ENCODE peak calls at places on chromosomes 16 and 17, in four cellular contexts. Z, F, Y and D are unnamed samples.
A peak's percentile ranks its signal among the peaks of the same experiment; 100 is the strongest.

GRCh38 chr17:28718990-28719433 is 773 bp upstream of the RPL23A start:
- DNase-seq in Z (no peak), F (no peak), Y (no peak), D (no peak)

GRCh38 chr16:67773099-67773498 is 33.3 kb downstream of the RANBP10 start:
- DNase-seq in Z (peak; percentile 63), F (peak; percentile 32), Y (no peak), D (no peak)

GRCh38 chr16:25257956-25258855 is 561 bp upstream of the ZKSCAN2 start:
- DNase-seq in Z (peak; percentile 88), F (peak; percentile 83), Y (peak; percentile 97), D (peak; percentile 82)

GRCh38 chr16:10080031-10080772 is 102.0 kb downstream of the GRIN2A start:
- DNase-seq in Z (no peak), F (no peak), Y (no peak), D (peak; percentile 70)

GRCh38 chr17:56809106-56809819 is 24.5 kb downstream of the C17orf67 start:
- DNase-seq in Z (no peak), F (no peak), Y (no peak), D (no peak)

GRCh38 chr16:12096828-12097522 is 120.4 kb downstream of the SNX29 start:
- DNase-seq in Z (peak; percentile 30), F (no peak), Y (no peak), D (no peak)

GRCh38 chr17:17723354-17724261 is 42.4 kb downstream of the RAI1 start:
- DNase-seq in Z (no peak), F (no peak), Y (no peak), D (no peak)

GRCh38 chr17:36545093-36545464 is 360 bp downstream of the GGNBP2 start:
- DNase-seq in Z (no peak), F (no peak), Y (no peak), D (no peak)

GRCh38 chr17:56290486-56291118 is 137.3 kb downstream of the ANKFN1 start:
- DNase-seq in Z (no peak), F (no peak), Y (no peak), D (no peak)

GRCh38 chr16:19559242-19559910 is 3.9 kb downstream of the VPS35L start:
- DNase-seq in Z (no peak), F (peak; percentile 35), Y (peak; percentile 67), D (no peak)

GRCh38 chr16:66357523-66357928 is 9.0 kb upstream of the CDH5 start:
- DNase-seq in Z (peak; percentile 67), F (peak; percentile 76), Y (peak; percentile 84), D (peak; percentile 43)

GRCh38 chr17:2183346-2183745 is 120.2 kb downstream of the SMG6 start:
- DNase-seq in Z (no peak), F (no peak), Y (no peak), D (no peak)

GRCh38 chr17:2178798-2179505 is 124.0 kb downstream of the HIC1 start:
- DNase-seq in Z (no peak), F (no peak), Y (no peak), D (no peak)

GRCh38 chr17:2179615-2180295 is 123.8 kb downstream of the SMG6 start:
- DNase-seq in Z (peak; percentile 91), F (no peak), Y (no peak), D (peak; percentile 71)

GRCh38 chr17:2181206-2181983 is 122.2 kb downstream of the SMG6 start:
- DNase-seq in Z (peak; percentile 69), F (no peak), Y (no peak), D (no peak)

GRCh38 chr17:2180768-2181167 is 122.8 kb downstream of the SMG6 start:
- DNase-seq in Z (no peak), F (no peak), Y (no peak), D (no peak)
- TF ChIP-seq POLR2A in Z (no peak), F (no peak), Y (no peak), D (no peak)

GRCh38 chr17:12094336-12094735 is 73.7 kb downstream of the MAP2K4 start:
- DNase-seq in Z (no peak), F (no peak), Y (no peak), D (no peak)

GRCh38 chr17:12085076-12085949 is 64.6 kb downstream of the MAP2K4 start:
- DNase-seq in Z (no peak), F (no peak), Y (peak; percentile 8), D (no peak)

GRCh38 chr17:12088035-12088434 is 67.4 kb downstream of the MAP2K4 start:
- DNase-seq in Z (no peak), F (no peak), Y (no peak), D (no peak)

GRCh38 chr17:12095522-12095921 is 74.8 kb downstream of the MAP2K4 start:
- DNase-seq in Z (no peak), F (no peak), Y (no peak), D (no peak)

GRCh38 chr17:12089809-12090384 is 69.2 kb downstream of the MAP2K4 start:
- DNase-seq in Z (no peak), F (no peak), Y (peak; percentile 20), D (no peak)
- TF ChIP-seq EP300 in Z (no peak), F (no peak), Y (no peak), D (no peak)

GRCh38 chr17:7873051-7873450 is 15.2 kb downstream of the CYB5D1 start:
- DNase-seq in Z (no peak), F (no peak), Y (no peak), D (no peak)
- TF ChIP-seq POLR2A in Z (no peak), F (no peak), Y (no peak), D (no peak)

DNA sequence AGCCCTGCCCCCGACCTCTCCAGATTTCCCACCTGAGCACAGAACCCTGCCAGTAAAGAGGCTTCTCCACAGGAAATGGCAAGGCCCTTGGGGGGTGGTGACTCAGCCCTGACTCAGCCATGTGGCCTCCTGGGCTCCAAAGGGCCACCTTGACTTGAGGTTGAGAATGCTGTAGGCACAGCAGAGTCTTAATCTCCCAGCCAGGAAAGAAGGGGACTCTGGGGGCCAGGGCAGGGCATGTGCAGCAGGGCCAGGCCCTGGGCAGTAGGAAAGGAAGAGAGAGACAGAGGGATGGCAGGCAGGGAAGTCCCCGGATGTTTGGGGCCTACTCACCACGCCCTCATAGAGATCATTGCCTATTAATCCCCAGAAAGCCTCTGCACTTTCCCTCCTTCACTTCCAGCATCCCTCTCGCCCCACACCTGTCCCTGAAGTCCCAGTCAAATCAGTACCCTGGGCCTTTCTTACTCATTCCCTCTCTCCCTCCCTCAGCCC is 4.8 kb upstream of the ITGA3 start:
- DNase-seq in Z (no peak), F (peak; percentile 52), Y (peak; percentile 93), D (peak; percentile 62)
- TF ChIP-seq EP300 in Z (no peak), F (peak; percentile 17), Y (peak; percentile 85), D (no peak)

GRCh38 chr16:73413469-73414190 is 365.7 kb upstream of the ZFHX3 start:
- DNase-seq in Z (no peak), F (no peak), Y (no peak), D (no peak)

GRCh38 chr16:73418051-73418450 is 370.1 kb upstream of the ZFHX3 start:
- DNase-seq in Z (no peak), F (no peak), Y (no peak), D (no peak)

GRCh38 chr16:73420244-73421040 is 372.5 kb upstream of the ZFHX3 start:
- DNase-seq in Z (no peak), F (no peak), Y (peak; percentile 29), D (no peak)

GRCh38 chr16:73418746-73419145 is 370.8 kb upstream of the ZFHX3 start:
- DNase-seq in Z (no peak), F (no peak), Y (no peak), D (no peak)

DNA sequence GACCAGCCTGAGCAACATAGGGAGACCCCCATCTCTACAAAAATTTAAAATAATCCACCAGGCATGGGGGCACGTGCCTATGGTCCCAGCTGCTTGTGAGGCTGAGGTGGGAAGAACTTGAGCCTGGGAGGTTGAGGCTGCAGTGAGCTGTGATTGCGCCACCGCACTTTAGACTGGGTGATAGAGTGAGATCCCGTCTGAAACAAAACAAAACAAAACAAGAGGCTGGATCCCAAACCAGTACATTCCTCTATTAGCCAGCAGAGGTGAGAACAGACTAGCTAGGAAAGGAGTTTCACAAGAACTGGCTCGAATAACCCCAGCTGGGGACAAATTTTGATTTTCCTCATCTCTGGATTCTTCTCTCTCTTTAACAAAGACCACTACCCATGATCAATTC is 366.7 kb upstream of the ZFHX3 start:
- DNase-seq in Z (no peak), F (no peak), Y (no peak), D (no peak)
- TF ChIP-seq POLR2A in Z (no peak), F (no peak), Y (no peak), D (no peak)

DNA sequence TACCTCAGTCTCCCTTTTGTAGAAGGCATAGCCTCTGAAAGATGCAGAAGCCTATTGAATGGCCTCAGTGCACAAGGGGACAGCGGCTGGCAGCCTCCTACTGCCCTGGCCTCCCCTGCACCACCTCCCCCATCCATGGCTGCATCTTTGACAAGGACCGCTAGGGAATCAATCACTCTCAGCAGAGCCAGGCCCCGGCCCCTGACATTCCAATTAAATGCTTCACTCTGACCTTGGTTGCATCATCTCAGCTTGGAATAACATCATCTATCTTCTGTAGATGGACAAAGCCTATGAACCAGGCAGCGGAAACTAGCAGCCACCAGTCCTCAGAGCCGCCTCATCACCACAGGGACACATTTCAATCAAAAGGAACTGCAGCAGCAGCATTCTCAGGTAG is 11.7 kb upstream of the TMEM132E start:
- DNase-seq in Z (no peak), F (no peak), Y (no peak), D (no peak)
- TF ChIP-seq EP300 in Z (no peak), F (no peak), Y (no peak), D (no peak)